ENCODE peak calls at places on chromosomes 16 and 17, in eight cellular contexts. I is Peyer's patch, H is spleen, V is H1, Z is esophagus muscularis mucosa, S is heart left ventricle, F is breast epithelium, Y is A549. L is an unnamed sample.

GRCh38 chr16:569445-570254 is at the start of gene PIGQ:
- DNase-seq in I (peak), H (peak), V (no peak), Z (peak), S (peak), F (peak), Y (peak), L (no peak)

GRCh38 chr16:65793781-65794180 is 572.7 kb upstream of the CDH5 start:
- DNase-seq in I (no peak), H (no peak), V (no peak), Z (peak), S (no peak), F (no peak), Y (no peak), L (no peak)

GRCh38 chr17:40799859-40800258 is at the start of gene KRT28:
- DNase-seq in I (no peak), H (no peak), V (no peak), Z (no peak), S (no peak), F (no peak), Y (no peak), L (no peak)

GRCh38 chr16:63945805-63946204 is 1176.1 kb downstream of the CDH11 start:
- DNase-seq in I (no peak), H (no peak), V (no peak), Z (no peak), S (no peak), F (no peak), Y (no peak), L (no peak)

GRCh38 chr17:74408262-74408661 is 23.6 kb upstream of the GPRC5C start:
- DNase-seq in I (no peak), H (no peak), V (no peak), Z (no peak), S (no peak), F (no peak), Y (peak), L (no peak)

GRCh38 chr16:88705076-88705684 is 1.0 kb downstream of the RNF166 start:
- DNase-seq in I (peak), H (peak), V (no peak), Z (no peak), S (no peak), F (no peak), Y (no peak), L (no peak)

GRCh38 chr17:7392696-7393612 is 1.4 kb downstream of the PLSCR3 start:
- DNase-seq in I (no peak), H (no peak), V (no peak), Z (no peak), S (no peak), F (no peak), Y (no peak), L (no peak)

GRCh38 chr17:44014133-44014436 is 678 bp downstream of the TMEM101 start:
- DNase-seq in I (no peak), H (no peak), V (no peak), Z (no peak), S (no peak), F (no peak), Y (no peak), L (no peak)

GRCh38 chr17:67095803-67096202 is 51.4 kb downstream of the CACNG1 start:
- DNase-seq in I (no peak), H (no peak), V (no peak), Z (no peak), S (no peak), F (no peak), Y (no peak), L (no peak)

GRCh38 chr17:6070280-6070894 is at the start of gene WSCD1:
- DNase-seq in I (no peak), H (no peak), V (no peak), Z (no peak), S (no peak), F (no peak), Y (peak), L (no peak)

GRCh38 chr17:18025596-18026407 is 13.2 kb downstream of the ATPAF2 start:
- DNase-seq in I (no peak), H (no peak), V (no peak), Z (no peak), S (no peak), F (no peak), Y (no peak), L (no peak)

GRCh38 chr17:60039509-60040442 is 38.9 kb downstream of the HEATR6 start:
- DNase-seq in I (no peak), H (no peak), V (no peak), Z (no peak), S (no peak), F (no peak), Y (no peak), L (no peak)

GRCh38 chr17:76419576-76420245 is 33.2 kb downstream of the UBE2O start:
- DNase-seq in I (no peak), H (peak), V (no peak), Z (no peak), S (no peak), F (no peak), Y (no peak), L (no peak)

GRCh38 chr17:76420356-76421053 is 32.4 kb downstream of the UBE2O start:
- DNase-seq in I (no peak), H (no peak), V (no peak), Z (no peak), S (no peak), F (no peak), Y (no peak), L (no peak)

GRCh38 chr17:76421054-76421427 is 31.9 kb downstream of the UBE2O start:
- DNase-seq in I (no peak), H (peak), V (no peak), Z (no peak), S (no peak), F (no peak), Y (no peak), L (no peak)

GRCh38 chr17:76422860-76423259 is 30.1 kb downstream of the UBE2O start:
- DNase-seq in I (no peak), H (peak), V (no peak), Z (no peak), S (no peak), F (no peak), Y (no peak), L (no peak)

GRCh38 chr17:76422406-76422805 is 30.5 kb downstream of the UBE2O start:
- DNase-seq in I (no peak), H (peak), V (no peak), Z (no peak), S (no peak), F (no peak), Y (no peak), L (no peak)
- H3K4me3 ChIP-seq in I (no peak), H (no peak), V (no peak), Z (no peak), S (no peak), F (no peak), Y (no peak), L (no peak)

DNA sequence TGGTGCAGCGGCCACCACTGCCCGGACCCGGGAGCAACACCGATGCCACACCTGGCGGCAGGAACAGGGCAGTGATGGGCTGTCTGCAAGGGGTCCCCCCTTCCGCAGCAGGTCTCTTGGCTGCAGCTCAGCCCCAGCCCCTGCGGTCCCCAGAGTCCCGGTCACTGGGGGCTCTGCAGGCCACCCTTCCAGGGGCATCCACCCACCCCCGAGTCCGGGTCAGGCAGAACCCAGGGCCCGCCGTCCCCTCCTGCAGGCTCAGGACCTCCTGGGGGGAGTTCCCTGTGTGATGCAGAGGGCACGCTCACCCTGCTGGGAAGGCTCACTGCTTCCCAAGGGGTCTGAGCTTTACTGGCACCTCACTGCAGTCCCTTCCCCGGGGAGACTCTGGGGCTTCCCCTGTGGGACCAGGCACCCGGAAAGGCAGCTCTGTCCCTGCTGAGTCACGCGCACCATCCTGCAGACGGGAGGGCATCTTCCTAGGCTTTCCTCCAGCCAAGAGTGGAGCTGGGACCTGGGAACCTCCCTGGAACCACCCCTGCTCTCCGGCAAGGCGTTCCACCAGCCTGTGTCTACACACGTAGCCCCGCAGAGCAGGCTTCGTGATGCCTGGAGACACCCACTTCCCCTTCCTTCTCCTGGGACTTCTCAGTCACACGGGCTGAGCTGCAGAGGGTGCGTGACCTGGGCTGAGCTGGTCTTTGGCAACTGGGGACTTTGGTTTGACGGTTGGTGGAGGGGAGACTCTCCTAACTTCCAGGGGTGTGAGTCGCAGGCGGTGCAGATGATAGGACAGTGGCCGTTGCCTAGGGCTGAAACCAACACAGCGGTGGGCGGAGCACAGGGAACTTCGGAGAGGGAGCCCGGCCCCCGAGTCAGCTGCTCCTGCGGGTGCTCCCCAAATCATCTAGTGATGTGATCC is 23.4 kb downstream of the SLC25A10 start:
- DNase-seq in I (peak), H (peak), V (no peak), Z (no peak), S (no peak), F (no peak), Y (no peak), L (no peak)
- TF ChIP-seq POLR2A in I (no peak), H (no peak), V (no peak), Z (no peak), S (no peak), F (no peak), Y (no peak), L (no peak)

GRCh38 chr16:49855822-49856740 is at the start of gene ZNF423:
- DNase-seq in I (no peak), H (no peak), V (no peak), Z (no peak), S (no peak), F (no peak), Y (no peak), L (no peak)

GRCh38 chr16:49858200-49859129 is 2.6 kb upstream of the ZNF423 start:
- DNase-seq in I (no peak), H (no peak), V (no peak), Z (no peak), S (peak), F (no peak), Y (peak), L (no peak)

GRCh38 chr16:49855280-49855821 is 561 bp downstream of the ZNF423 start:
- DNase-seq in I (peak), H (peak), V (peak), Z (no peak), S (peak), F (peak), Y (peak), L (no peak)

GRCh38 chr16:49857423-49858181 is 1.7 kb upstream of the ZNF423 start:
- DNase-seq in I (no peak), H (peak), V (peak), Z (no peak), S (peak), F (no peak), Y (peak), L (peak)

DNA sequence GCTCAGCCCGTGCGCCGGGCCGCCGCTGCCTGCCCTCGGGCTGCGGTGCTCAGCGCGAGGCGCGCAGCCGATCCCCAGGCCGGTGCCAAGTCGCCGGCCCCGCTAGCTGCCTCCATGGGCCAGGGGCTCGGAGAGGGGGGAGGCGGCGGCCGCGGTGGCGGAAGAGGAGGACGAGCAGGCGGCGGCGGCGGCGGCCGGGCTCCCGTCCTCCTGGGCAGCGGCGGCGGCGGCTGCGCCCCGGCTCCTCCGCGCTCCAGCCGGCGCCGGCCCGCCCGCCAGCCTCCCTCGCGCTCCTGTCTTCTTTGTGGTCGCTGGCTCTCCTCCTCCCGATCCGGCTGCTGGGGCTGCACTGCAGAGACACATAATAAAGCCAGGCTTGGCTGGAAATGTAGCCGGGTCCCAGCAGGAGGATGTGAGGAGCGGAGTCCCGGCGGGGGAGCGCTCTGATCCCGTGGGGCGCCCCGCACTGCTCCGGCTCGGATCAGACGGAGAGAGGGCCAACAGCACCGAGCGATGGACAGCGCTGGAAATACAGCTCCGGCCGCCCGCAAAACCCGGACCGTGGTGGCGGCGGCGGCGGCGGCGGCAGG is 924 bp upstream of the ZNF423 start:
- DNase-seq in I (no peak), H (peak), V (no peak), Z (no peak), S (peak), F (peak), Y (peak), L (peak)
- H3K4me3 ChIP-seq in I (peak), H (no peak), V (peak), Z (peak), S (peak), F (peak), Y (peak), L (peak)

DNA sequence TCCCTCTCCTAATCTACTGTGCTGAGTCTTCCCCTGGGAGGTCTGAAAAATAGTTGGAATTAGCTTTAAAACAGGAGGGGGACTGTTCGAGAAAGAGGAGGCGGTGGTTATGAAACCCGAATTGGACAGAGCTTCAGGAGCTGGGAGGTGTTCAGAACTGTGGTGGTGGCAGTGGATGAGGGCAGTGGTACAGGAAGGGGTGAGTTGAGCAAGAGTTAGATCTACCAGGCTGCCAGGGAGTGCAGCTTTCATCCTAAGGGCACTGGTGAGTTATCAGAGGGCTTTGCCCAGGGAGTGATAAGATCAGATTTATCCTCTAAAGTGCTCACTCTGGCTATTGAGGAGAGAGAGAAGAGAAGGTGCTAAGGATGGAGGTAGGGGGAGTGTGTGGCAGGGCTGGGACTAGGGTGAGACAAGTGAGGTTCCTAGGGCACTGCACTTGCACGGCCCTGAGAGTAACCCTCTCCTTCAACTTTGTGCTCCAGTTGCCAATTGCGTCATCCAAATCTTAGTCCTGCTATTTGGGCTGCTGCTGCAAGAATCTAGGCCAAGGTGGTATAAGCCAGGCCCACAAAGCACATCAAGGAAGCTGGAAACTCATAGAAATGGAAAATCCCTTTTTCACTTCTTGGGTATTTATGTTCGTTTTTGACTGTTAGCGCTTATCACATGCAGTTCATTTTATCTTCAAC is 540.3 kb downstream of the XYLT1 start:
- DNase-seq in I (no peak), H (no peak), V (no peak), Z (no peak), S (no peak), F (no peak), Y (no peak), L (no peak)
- TF ChIP-seq POLR2A in I (no peak), H (no peak), V (no peak), Z (no peak), S (no peak), F (no peak), Y (no peak), L (no peak)

GRCh38 chr16:29815032-29815721 is 775 bp upstream of the PAGR1 start:
- DNase-seq in I (peak), H (peak), V (no peak), Z (no peak), S (peak), F (no peak), Y (no peak), L (no peak)
- H3K4me3 ChIP-seq in I (peak), H (peak), V (peak), Z (peak), S (peak), F (peak), Y (peak), L (peak)

DNA sequence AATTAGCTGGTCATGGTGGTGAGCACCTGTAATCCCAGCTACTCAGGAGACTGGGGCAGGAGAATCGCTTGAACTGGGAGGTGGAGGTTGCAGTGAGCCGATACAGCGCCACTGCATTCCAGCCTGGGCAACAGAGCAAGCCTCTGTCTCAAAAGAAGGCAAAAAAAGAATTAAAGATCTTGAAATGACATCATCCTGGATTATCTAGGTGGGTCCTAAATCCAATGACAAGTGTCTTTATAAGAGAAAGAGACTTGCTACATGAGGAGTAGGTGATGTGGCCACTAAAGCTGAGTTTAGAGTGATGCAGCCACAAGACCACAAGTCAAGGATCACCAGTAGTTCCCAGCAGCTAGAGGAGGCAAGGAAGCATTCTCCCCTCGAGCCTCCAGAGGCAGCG is 15.8 kb downstream of the CIITA start:
- DNase-seq in I (no peak), H (peak), V (no peak), Z (no peak), S (no peak), F (no peak), Y (no peak), L (no peak)
- TF ChIP-seq POLR2A in I (no peak), H (no peak), V (no peak), Z (no peak), S (no peak), F (no peak), Y (no peak), L (no peak)

GRCh38 chr17:20074001-20074400 is 64.8 kb downstream of the SPECC1 start:
- DNase-seq in I (no peak), H (no peak), V (no peak), Z (no peak), S (no peak), F (no peak), Y (no peak), L (no peak)
- H3K4me3 ChIP-seq in I (no peak), H (no peak), V (no peak), Z (peak), S (peak), F (peak), Y (no peak), L (no peak)